ENCODE peak calls at places on chromosomes 5 and 9, in six cellular contexts. One of them, this sample, is unnamed.

GRCh38 chr5:14075937-14076336 is 67.2 kb upstream of the TRIO start:
- DNase-seq in A549: no peak
- DNase-seq in right cardiac atrium: no peak
- DNase-seq in hepatocyte: no peak
- DNase-seq in right lobe of liver: no peak
- DNase-seq in heart left ventricle: no peak
- DNase-seq in this sample: no peak

GRCh38 chr5:172410160-172410559 is 44.2 kb downstream of the SH3PXD2B start:
- DNase-seq in right cardiac atrium: no peak
- DNase-seq in A549: no peak
- DNase-seq in hepatocyte: no peak
- DNase-seq in right lobe of liver: no peak
- DNase-seq in heart left ventricle: no peak
- DNase-seq in this sample: no peak

GRCh38 chr9:132293145-132293721 is 61.6 kb downstream of the SETX start:
- DNase-seq in hepatocyte: no peak
- DNase-seq in right cardiac atrium: no peak
- DNase-seq in heart left ventricle: no peak
- DNase-seq in right lobe of liver: no peak
- DNase-seq in A549: no peak
- DNase-seq in this sample: no peak

GRCh38 chr9:84791608-84792007 is 122.1 kb downstream of the NTRK2 start:
- DNase-seq in right cardiac atrium: no peak
- DNase-seq in heart left ventricle: no peak
- DNase-seq in A549: no peak
- DNase-seq in right lobe of liver: no peak
- DNase-seq in hepatocyte: no peak
- DNase-seq in this sample: no peak

GRCh38 chr9:129343119-129343696 is 165.1 kb upstream of the IER5L start:
- DNase-seq in A549: no peak
- DNase-seq in right cardiac atrium: no peak
- DNase-seq in hepatocyte: no peak
- DNase-seq in right lobe of liver: no peak
- DNase-seq in heart left ventricle: no peak
- DNase-seq in this sample: no peak

GRCh38 chr9:106405871-106406435 is 457.0 kb upstream of the ZNF462 start:
- DNase-seq in right cardiac atrium: no peak
- DNase-seq in A549: no peak
- DNase-seq in right lobe of liver: no peak
- DNase-seq in hepatocyte: no peak
- DNase-seq in heart left ventricle: no peak
- DNase-seq in this sample: no peak

GRCh38 chr9:133396952-133397351 is 20.8 kb downstream of the STKLD1 start:
- DNase-seq in right lobe of liver: no peak
- DNase-seq in A549: peak; percentile 27
- DNase-seq in hepatocyte: no peak
- DNase-seq in heart left ventricle: peak; percentile 47
- DNase-seq in right cardiac atrium: no peak
- DNase-seq in this sample: peak; percentile 25

GRCh38 chr9:38380872-38381534 is 11.5 kb upstream of the ALDH1B1 start:
- DNase-seq in right cardiac atrium: no peak
- DNase-seq in right lobe of liver: peak; percentile 68
- DNase-seq in A549: peak; percentile 27
- DNase-seq in heart left ventricle: no peak
- DNase-seq in hepatocyte: peak; percentile 82
- DNase-seq in this sample: no peak

GRCh38 chr9:34428325-34428958 is 29.9 kb downstream of the FAM219A start:
- DNase-seq in right lobe of liver: peak; percentile 49
- DNase-seq in heart left ventricle: no peak
- DNase-seq in hepatocyte: no peak
- DNase-seq in right cardiac atrium: no peak
- DNase-seq in A549: no peak
- DNase-seq in this sample: no peak

GRCh38 chr5:875931-876330 is 16.7 kb downstream of the BRD9 start:
- DNase-seq in heart left ventricle: peak; percentile 29
- DNase-seq in right cardiac atrium: no peak
- DNase-seq in hepatocyte: no peak
- DNase-seq in right lobe of liver: no peak
- DNase-seq in A549: no peak
- DNase-seq in this sample: no peak

GRCh38 chr5:107232793-107233192 is 437.9 kb downstream of the EFNA5 start:
- DNase-seq in hepatocyte: no peak
- DNase-seq in right lobe of liver: no peak
- DNase-seq in A549: no peak
- DNase-seq in right cardiac atrium: no peak
- DNase-seq in heart left ventricle: no peak
- DNase-seq in this sample: no peak

GRCh38 chr5:148939676-148940075 is 113.3 kb downstream of the ADRB2 start:
- DNase-seq in right lobe of liver: no peak
- DNase-seq in right cardiac atrium: no peak
- DNase-seq in hepatocyte: peak; percentile 28
- DNase-seq in heart left ventricle: no peak
- DNase-seq in A549: peak; percentile 10
- DNase-seq in this sample: no peak

GRCh38 chr5:10875201-10875768 is 114.3 kb upstream of the DAP start:
- DNase-seq in hepatocyte: no peak
- DNase-seq in heart left ventricle: no peak
- DNase-seq in right lobe of liver: no peak
- DNase-seq in right cardiac atrium: no peak
- DNase-seq in A549: no peak
- DNase-seq in this sample: no peak

GRCh38 chr9:72294952-72295351 is 70.1 kb downstream of the ZFAND5 start:
- DNase-seq in right lobe of liver: peak; percentile 30
- DNase-seq in heart left ventricle: no peak
- DNase-seq in hepatocyte: peak; percentile 48
- DNase-seq in A549: peak; percentile 50
- DNase-seq in right cardiac atrium: no peak
- DNase-seq in this sample: peak; percentile 64

GRCh38 chr5:177307544-177308363 is 3.9 kb downstream of the MXD3 start:
- DNase-seq in hepatocyte: no peak
- DNase-seq in right lobe of liver: peak; percentile 40
- DNase-seq in right cardiac atrium: no peak
- DNase-seq in heart left ventricle: no peak
- DNase-seq in A549: no peak
- DNase-seq in this sample: no peak

GRCh38 chr5:112174959-112175594 is 244.0 kb downstream of the EPB41L4A start:
- DNase-seq in A549: peak; percentile 47
- DNase-seq in right cardiac atrium: peak; percentile 21
- DNase-seq in right lobe of liver: no peak
- DNase-seq in hepatocyte: peak; percentile 75
- DNase-seq in heart left ventricle: no peak
- DNase-seq in this sample: no peak

GRCh38 chr5:99900302-99900811 is 634.8 kb upstream of the FAM174A start:
- DNase-seq in A549: no peak
- DNase-seq in heart left ventricle: no peak
- DNase-seq in right lobe of liver: no peak
- DNase-seq in right cardiac atrium: no peak
- DNase-seq in hepatocyte: no peak
- DNase-seq in this sample: no peak

GRCh38 chr9:113547501-113547900 is 84.0 kb downstream of the RGS3 start:
- DNase-seq in heart left ventricle: no peak
- DNase-seq in hepatocyte: no peak
- DNase-seq in right lobe of liver: no peak
- DNase-seq in A549: no peak
- DNase-seq in right cardiac atrium: no peak
- DNase-seq in this sample: no peak

GRCh38 chr5:119323630-119324000 is 32.2 kb upstream of the TNFAIP8 start:
- DNase-seq in right cardiac atrium: no peak
- DNase-seq in A549: no peak
- DNase-seq in hepatocyte: no peak
- DNase-seq in heart left ventricle: no peak
- DNase-seq in right lobe of liver: no peak
- DNase-seq in this sample: no peak

GRCh38 chr9:84271004-84271886 is 69.3 kb downstream of the SLC28A3 start:
- DNase-seq in right cardiac atrium: peak; percentile 43
- DNase-seq in A549: no peak
- DNase-seq in hepatocyte: peak; percentile 79
- DNase-seq in heart left ventricle: no peak
- DNase-seq in right lobe of liver: peak; percentile 27
- DNase-seq in this sample: no peak

GRCh38 chr5:58477760-58478159 is 13.5 kb upstream of the GAPT start:
- DNase-seq in heart left ventricle: no peak
- DNase-seq in right lobe of liver: no peak
- DNase-seq in hepatocyte: no peak
- DNase-seq in right cardiac atrium: no peak
- DNase-seq in A549: no peak
- DNase-seq in this sample: peak; percentile 7

GRCh38 chr5:39100851-39101396 is 26.7 kb upstream of the RICTOR start:
- DNase-seq in right cardiac atrium: no peak
- DNase-seq in A549: peak; percentile 93
- DNase-seq in right lobe of liver: no peak
- DNase-seq in hepatocyte: no peak
- DNase-seq in heart left ventricle: no peak
- DNase-seq in this sample: no peak

GRCh38 chr5:139342423-139342723 is 719 bp downstream of the PAIP2 start:
- DNase-seq in right cardiac atrium: no peak
- DNase-seq in hepatocyte: no peak
- DNase-seq in right lobe of liver: no peak
- DNase-seq in A549: no peak
- DNase-seq in heart left ventricle: no peak
- DNase-seq in this sample: no peak

GRCh38 chr5:120609570-120609969 is 145.5 kb downstream of the PRR16 start:
- DNase-seq in hepatocyte: no peak
- DNase-seq in heart left ventricle: no peak
- DNase-seq in A549: no peak
- DNase-seq in right lobe of liver: no peak
- DNase-seq in right cardiac atrium: no peak
- DNase-seq in this sample: no peak

GRCh38 chr5:73303139-73304079 is 130.4 kb downstream of the TMEM174 start:
- DNase-seq in hepatocyte: peak; percentile 39
- DNase-seq in heart left ventricle: no peak
- DNase-seq in right cardiac atrium: peak; percentile 21
- DNase-seq in A549: peak; percentile 33
- DNase-seq in right lobe of liver: peak; percentile 20
- DNase-seq in this sample: no peak
- H3K4me3 ChIP-seq in hepatocyte: no peak overlapping the region
- H3K4me3 ChIP-seq in heart left ventricle: no peak overlapping the region
- H3K4me3 ChIP-seq in right cardiac atrium: no peak overlapping the region
- H3K4me3 ChIP-seq in A549: peak overlapping the region; percentile 47
- H3K4me3 ChIP-seq in right lobe of liver: no peak overlapping the region
- H3K4me3 ChIP-seq in this sample: no peak overlapping the region

GRCh38 chr5:3595102-3595961 is at the start of gene IRX1:
- DNase-seq in right lobe of liver: no peak
- DNase-seq in right cardiac atrium: no peak
- DNase-seq in hepatocyte: peak; percentile 41
- DNase-seq in heart left ventricle: no peak
- DNase-seq in A549: no peak
- DNase-seq in this sample: no peak
- H3K9me3 ChIP-seq in right lobe of liver: no peaks in the 10 kb centered on the region
- H3K9me3 ChIP-seq in right cardiac atrium: no peaks in the 10 kb centered on the region
- H3K9me3 ChIP-seq in hepatocyte: no peaks in the 10 kb centered on the region
- H3K9me3 ChIP-seq in heart left ventricle: no peaks in the 10 kb centered on the region
- H3K9me3 ChIP-seq in A549: no peaks in the 10 kb centered on the region
- H3K9me3 ChIP-seq in this sample: no peaks in the 10 kb centered on the region

DNA sequence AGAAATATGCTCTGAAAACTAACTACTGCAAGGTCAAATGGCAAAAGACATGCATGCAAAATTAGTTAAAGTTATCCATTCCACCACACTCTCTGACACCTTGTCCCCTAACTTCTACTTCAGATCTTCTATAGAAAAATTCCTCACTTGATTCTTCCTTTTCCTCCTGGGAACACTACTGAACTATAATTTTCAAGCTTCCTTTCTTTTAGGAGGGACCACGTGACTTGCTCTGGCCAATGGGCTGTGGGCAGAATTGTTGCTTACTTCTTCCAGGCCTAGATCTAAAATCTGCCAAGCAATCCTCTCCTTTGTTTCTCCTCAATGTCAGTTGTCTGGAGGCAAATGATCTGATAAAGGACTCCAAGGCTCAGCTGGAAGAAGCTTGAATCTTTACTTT is 441.0 kb downstream of the CDK5RAP2 start:
- DNase-seq in hepatocyte: no peak
- DNase-seq in right lobe of liver: no peak
- DNase-seq in heart left ventricle: no peak
- DNase-seq in A549: no peak
- DNase-seq in right cardiac atrium: no peak
- DNase-seq in this sample: no peak
- H3K4me3 ChIP-seq in hepatocyte: no peak overlapping the region
- H3K4me3 ChIP-seq in right lobe of liver: no peak overlapping the region
- H3K4me3 ChIP-seq in heart left ventricle: no peak overlapping the region
- H3K4me3 ChIP-seq in A549: no peak overlapping the region
- H3K4me3 ChIP-seq in right cardiac atrium: no peak overlapping the region
- H3K4me3 ChIP-seq in this sample: no peak overlapping the region

DNA sequence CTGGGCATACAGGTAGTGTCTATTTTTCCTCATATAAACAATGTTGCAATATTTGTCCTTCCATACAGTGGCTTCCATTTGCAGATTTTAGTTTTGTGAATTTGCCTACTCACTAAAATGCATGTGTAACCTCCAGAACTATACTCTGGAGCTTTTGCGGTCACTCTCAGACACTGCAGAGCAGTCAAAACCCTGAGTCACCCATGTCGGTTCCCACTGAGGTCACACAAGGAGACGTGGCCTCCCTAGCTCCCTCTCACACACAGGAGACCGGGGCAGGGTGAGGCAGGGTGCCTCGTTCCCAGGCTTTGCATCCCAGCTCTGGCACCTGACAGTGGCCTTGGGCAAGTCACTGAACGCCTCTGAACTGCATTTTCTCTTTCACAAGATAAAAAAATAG is 55.5 kb upstream of the ZNF354A start:
- DNase-seq in A549: peak; percentile 50
- DNase-seq in hepatocyte: peak; percentile 35
- DNase-seq in right cardiac atrium: no peak
- DNase-seq in heart left ventricle: no peak
- DNase-seq in right lobe of liver: no peak
- DNase-seq in this sample: no peak
- H3K9me3 ChIP-seq in A549: peaks cover 35% of the 10 kb centered on the region
- H3K9me3 ChIP-seq in hepatocyte: no peaks in the 10 kb centered on the region
- H3K9me3 ChIP-seq in right cardiac atrium: no peaks in the 10 kb centered on the region
- H3K9me3 ChIP-seq in heart left ventricle: no peaks in the 10 kb centered on the region
- H3K9me3 ChIP-seq in right lobe of liver: no peaks in the 10 kb centered on the region
- H3K9me3 ChIP-seq in this sample: no peaks in the 10 kb centered on the region

DNA sequence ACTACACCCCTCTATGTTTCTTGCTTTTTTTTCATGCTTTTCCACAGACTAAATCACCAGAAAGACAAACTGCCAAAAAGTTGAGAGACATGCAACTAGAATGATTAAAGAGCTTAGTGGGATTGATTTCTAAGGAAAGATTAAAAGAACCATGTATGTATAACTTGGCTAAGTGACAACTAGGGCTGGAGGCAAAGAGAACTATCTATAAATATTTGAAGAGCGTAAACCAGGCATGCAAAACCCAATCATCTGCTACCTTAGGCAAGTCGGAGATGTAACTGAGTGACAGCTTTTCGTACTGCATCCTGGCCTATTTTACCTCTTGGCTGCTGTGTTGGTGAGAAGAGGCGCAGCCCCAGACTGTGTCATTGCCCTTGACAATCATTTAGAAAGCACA is 121.0 kb upstream of the TLX3 start:
- DNase-seq in hepatocyte: no peak
- DNase-seq in right cardiac atrium: no peak
- DNase-seq in heart left ventricle: no peak
- DNase-seq in right lobe of liver: no peak
- DNase-seq in A549: no peak
- DNase-seq in this sample: no peak
- H3K4me3 ChIP-seq in hepatocyte: no peak overlapping the region
- H3K4me3 ChIP-seq in right cardiac atrium: no peak overlapping the region
- H3K4me3 ChIP-seq in heart left ventricle: no peak overlapping the region
- H3K4me3 ChIP-seq in right lobe of liver: no peak overlapping the region
- H3K4me3 ChIP-seq in A549: no peak overlapping the region
- H3K4me3 ChIP-seq in this sample: no peak overlapping the region